ENCODE peak calls at places on chromosomes 12 and 14, in seven cellular contexts. M is RPMI8226; Y is HAP-1; D is activated T-helper 9 cell treated with anti-CD3 and anti-CD28 coated beads, Interleukin-2, amount 50 U/mL, for 16 hours; U is DMS 273 treated with DMSO at 0.1 percent for 48 hours; K is HS-27A; Q is H7. G is an unnamed sample.

GRCh38 chr14:81818271-81818670 is 284.6 kb upstream of the SEL1L start:
- DNase-seq in M (no peak), Y (peak), D (no peak), U (no peak), K (no peak), Q (no peak), G (no peak)

GRCh38 chr12:88472775-88473174 is 107.5 kb downstream of the KITLG start:
- DNase-seq in M (no peak), Y (no peak), D (no peak), U (no peak), K (no peak), Q (no peak), G (peak)

GRCh38 chr12:48947727-48948126 is 9.6 kb downstream of the ARF3 start:
- DNase-seq in M (no peak), Y (no peak), D (no peak), U (no peak), K (no peak), Q (no peak), G (no peak)

GRCh38 chr12:95548539-95549391 is 2.5 kb downstream of the USP44 start:
- DNase-seq in M (no peak), Y (no peak), D (peak), U (no peak), K (no peak), Q (peak), G (no peak)

GRCh38 chr14:66476964-66477363 is 9.2 kb upstream of the CCDC196 start:
- DNase-seq in M (no peak), Y (no peak), D (no peak), U (peak), K (peak), Q (no peak), G (peak)

GRCh38 chr12:49626169-49626835 is 2.9 kb downstream of the PRPF40B start:
- DNase-seq in M (no peak), Y (no peak), D (no peak), U (no peak), K (no peak), Q (no peak), G (no peak)

GRCh38 chr14:95025941-95026340 is 131.4 kb downstream of the DICER1 start:
- DNase-seq in M (no peak), Y (no peak), D (no peak), U (no peak), K (no peak), Q (no peak), G (no peak)

GRCh38 chr12:81078469-81079196 is 754 bp downstream of the ACSS3 start:
- DNase-seq in M (no peak), Y (no peak), D (no peak), U (no peak), K (no peak), Q (peak), G (peak)

GRCh38 chr14:38143651-38144505 is 63.8 kb upstream of the SSTR1 start:
- DNase-seq in M (no peak), Y (no peak), D (no peak), U (no peak), K (no peak), Q (no peak), G (peak)

GRCh38 chr14:22843123-22843925 is 6.9 kb downstream of the MMP14 start:
- DNase-seq in M (no peak), Y (no peak), D (no peak), U (no peak), K (no peak), Q (no peak), G (no peak)

GRCh38 chr12:130611026-130611905 is 104.8 kb downstream of the RIMBP2 start:
- DNase-seq in M (no peak), Y (no peak), D (no peak), U (no peak), K (no peak), Q (no peak), G (no peak)

GRCh38 chr14:59278111-59278510 is 89.6 kb downstream of the DAAM1 start:
- DNase-seq in M (no peak), Y (no peak), D (no peak), U (no peak), K (peak), Q (no peak), G (peak)

GRCh38 chr12:107318804-107319535 is 225.6 kb upstream of the CRY1 start:
- DNase-seq in M (peak), Y (no peak), D (no peak), U (no peak), K (no peak), Q (peak), G (peak)

GRCh38 chr12:2751686-2752085 is 43.1 kb upstream of the FKBP4 start:
- DNase-seq in M (no peak), Y (no peak), D (no peak), U (no peak), K (no peak), Q (peak), G (no peak)

GRCh38 chr12:94147377-94147990 is 893 bp upstream of the PLXNC1 start:
- DNase-seq in M (no peak), Y (no peak), D (no peak), U (no peak), K (no peak), Q (peak), G (no peak)

G was measured in astrocyte of the spinal cord.